ENCODE peak calls at places on chromosomes 4 and X, in eight cellular contexts. S, B, A, F, U, O, Q and W are unnamed samples.

GRCh38 chrX:72387247-72387646 is 81.5 kb upstream of the CITED1 start:
- DNase-seq in S (no peak), B (no peak), A (no peak), F (no peak), U (no peak), O (no peak), Q (no peak), W (no peak)

GRCh38 chr4:80839792-80840191 is 190.7 kb upstream of the BMP3 start:
- DNase-seq in S (no peak), B (no peak), A (no peak), F (no peak), U (no peak), O (no peak), Q (no peak), W (no peak)

GRCh38 chrX:17456526-17456925 is 81.5 kb downstream of the NHS start:
- DNase-seq in S (no peak), B (no peak), A (peak), F (no peak), U (no peak), O (no peak), Q (no peak), W (no peak)

GRCh38 chr4:52588097-52588496 is 71.0 kb downstream of the USP46 start:
- DNase-seq in S (no peak), B (no peak), A (no peak), F (peak), U (peak), O (peak), Q (no peak), W (no peak)

GRCh38 chr4:112626228-112626627 is 10.5 kb downstream of the ZGRF1 start:
- DNase-seq in S (no peak), B (no peak), A (no peak), F (no peak), U (no peak), O (no peak), Q (no peak), W (no peak)

GRCh38 chr4:90474484-90474883 is 347.3 kb downstream of the CCSER1 start:
- DNase-seq in S (no peak), B (no peak), A (no peak), F (no peak), U (no peak), O (no peak), Q (no peak), W (no peak)

GRCh38 chr4:83013420-83013867 is 2.8 kb upstream of the LIN54 start:
- DNase-seq in S (no peak), B (no peak), A (no peak), F (no peak), U (no peak), O (no peak), Q (no peak), W (no peak)

GRCh38 chr4:111836601-111837000 is 308.7 kb upstream of the FAM241A start:
- DNase-seq in S (no peak), B (no peak), A (no peak), F (no peak), U (no peak), O (no peak), Q (no peak), W (no peak)

GRCh38 chr4:93359609-93360008 is 468.9 kb upstream of the ATOH1 start:
- DNase-seq in S (no peak), B (no peak), A (no peak), F (no peak), U (no peak), O (no peak), Q (no peak), W (no peak)